ENCODE peak calls at places on chromosome 21, in five cellular contexts. U is PC-3, L is neural progenitor cell, V is heart left ventricle, S is HCT116. R is an unnamed sample.

GRCh38 chr21:31908106-31909031 is 35.5 kb downstream of the HUNK start:
- DNase-seq in U (peak; percentile 62), L (peak; percentile 24), V (no peak), S (no peak), R (no peak)

GRCh38 chr21:31366825-31367224 is 22.8 kb upstream of the TIAM1 start:
- DNase-seq in U (peak; percentile 98), L (no peak), V (no peak), S (peak; percentile 98), R (peak; percentile 88)

GRCh38 chr21:35159881-35160280 is 110.8 kb upstream of the RUNX1 start:
- DNase-seq in U (peak; percentile 55), L (no peak), V (no peak), S (no peak), R (peak; percentile 69)

GRCh38 chr21:31449912-31450535 is 106.0 kb upstream of the TIAM1 start:
- DNase-seq in U (no peak), L (no peak), V (no peak), S (no peak), R (no peak)

GRCh38 chr21:39807738-39808137 is 59.5 kb upstream of the PCP4 start:
- DNase-seq in U (no peak), L (no peak), V (no peak), S (no peak), R (no peak)

GRCh38 chr21:42613756-42614155 is 39.7 kb upstream of the PDE9A start:
- DNase-seq in U (no peak), L (no peak), V (no peak), S (no peak), R (no peak)

GRCh38 chr21:40315647-40316046 is 448.4 kb downstream of the PCP4 start:
- DNase-seq in U (no peak), L (no peak), V (no peak), S (no peak), R (no peak)

GRCh38 chr21:38479641-38480515 is 18.4 kb downstream of the ERG start:
- DNase-seq in U (no peak), L (no peak), V (no peak), S (no peak), R (no peak)

GRCh38 chr21:38310619-38311018 is 53.8 kb downstream of the KCNJ15 start:
- DNase-seq in U (no peak), L (no peak), V (no peak), S (no peak), R (no peak)

GRCh38 chr21:24225432-24225831 is 1381.8 kb downstream of the MRPL39 start:
- DNase-seq in U (peak; percentile 80), L (no peak), V (no peak), S (no peak), R (no peak)

GRCh38 chr21:14591882-14592281 is 45.8 kb upstream of the SAMSN1 start:
- DNase-seq in U (peak; percentile 26), L (no peak), V (peak; percentile 28), S (no peak), R (peak; percentile 61)

GRCh38 chr21:45020629-45021427 is 53.6 kb upstream of the ADARB1 start:
- DNase-seq in U (no peak), L (no peak), V (peak; percentile 33), S (no peak), R (peak; percentile 43)

GRCh38 chr21:34302496-34302895 is 61.3 kb upstream of the KCNE2 start:
- DNase-seq in U (no peak), L (no peak), V (no peak), S (no peak), R (no peak)

GRCh38 chr21:22791986-22792560 is 1793.9 kb downstream of the NCAM2 start:
- DNase-seq in U (peak; percentile 77), L (peak; percentile 72), V (no peak), S (no peak), R (peak; percentile 24)

GRCh38 chr21:20811702-20812101 is 186.5 kb upstream of the NCAM2 start:
- DNase-seq in U (no peak), L (no peak), V (no peak), S (no peak), R (no peak)

GRCh38 chr21:29008373-29008772 is 10.8 kb downstream of the RWDD2B start:
- DNase-seq in U (no peak), L (no peak), V (no peak), S (no peak), R (no peak)

GRCh38 chr21:21018841-21019240 is 20.6 kb downstream of the NCAM2 start:
- DNase-seq in U (no peak), L (no peak), V (no peak), S (no peak), R (no peak)

GRCh38 chr21:21101911-21102310 is 103.7 kb downstream of the NCAM2 start:
- DNase-seq in U (peak; percentile 48), L (peak; percentile 57), V (no peak), S (no peak), R (peak; percentile 2)

GRCh38 chr21:35023396-35024070 is 25.6 kb downstream of the RUNX1 start:
- DNase-seq in U (no peak), L (no peak), V (no peak), S (no peak), R (no peak)

GRCh38 chr21:19507682-19508260 is 1104.2 kb upstream of the TMPRSS15 start:
- DNase-seq in U (peak; percentile 28), L (peak; percentile 31), V (no peak), S (no peak), R (no peak)

GRCh38 chr21:39737376-39738000 is 7.5 kb upstream of the IGSF5 start:
- DNase-seq in U (peak; percentile 73), L (no peak), V (no peak), S (no peak), R (no peak)

GRCh38 chr21:34845521-34846213 is 176.9 kb downstream of the CLIC6 start:
- DNase-seq in U (peak; percentile 95), L (no peak), V (no peak), S (peak; percentile 75), R (peak; percentile 73)

GRCh38 chr21:30434033-30434631 is 4.1 kb downstream of the KRTAP13-4 start:
- DNase-seq in U (peak; percentile 78), L (peak; percentile 56), V (no peak), S (no peak), R (peak; percentile 20)

GRCh38 chr21:33070921-33071877 is 1.3 kb downstream of the OLIG1 start:
- DNase-seq in U (no peak), L (peak; percentile 60), V (no peak), S (no peak), R (no peak)
- H3K4me3 ChIP-seq in U (peak overlapping the region; percentile 57), L (peak overlapping the region; percentile 53), V (peak overlapping the region; percentile 10), S (no peak overlapping the region), R (no peak overlapping the region)

GRCh38 chr21:41322496-41323382 is 6.1 kb downstream of the FAM3B start:
- DNase-seq in U (no peak), L (no peak), V (no peak), S (no peak), R (no peak)

GRCh38 chr21:41318218-41318617 is 1.6 kb downstream of the FAM3B start:
- DNase-seq in U (no peak), L (no peak), V (no peak), S (no peak), R (no peak)

GRCh38 chr21:41319273-41319672 is 2.7 kb downstream of the FAM3B start:
- DNase-seq in U (no peak), L (no peak), V (no peak), S (no peak), R (no peak)

GRCh38 chr21:41321908-41322495 is 5.4 kb downstream of the FAM3B start:
- DNase-seq in U (peak; percentile 48), L (no peak), V (no peak), S (no peak), R (no peak)

GRCh38 chr21:41321211-41321907 is 4.8 kb downstream of the FAM3B start:
- DNase-seq in U (no peak), L (no peak), V (no peak), S (no peak), R (no peak)
- TF ChIP-seq CTCF in U (no peak), L (no peak), V (no peak), S (no peak), R (no peak)

DNA sequence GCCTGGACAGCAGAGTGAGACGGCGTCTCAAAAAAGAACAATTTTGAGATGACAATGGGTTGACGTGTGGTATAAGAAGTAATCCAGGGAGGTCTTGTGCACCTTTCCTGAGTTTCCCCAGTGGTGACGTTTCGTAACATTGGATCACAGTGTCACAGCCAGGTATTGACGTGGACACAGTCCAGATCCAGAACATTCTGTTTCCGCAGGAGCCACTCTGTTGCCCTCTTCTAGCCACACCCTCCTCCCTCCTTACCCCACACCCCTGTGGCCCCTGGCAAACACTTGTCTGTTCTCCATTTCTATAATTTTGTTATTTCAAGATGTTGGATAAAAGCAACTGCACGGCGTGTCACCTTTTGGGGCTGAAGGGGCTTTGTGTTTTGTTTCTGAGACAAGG is 6.5 kb upstream of the TRAPPC10 start:
- DNase-seq in U (no peak), L (no peak), V (no peak), S (no peak), R (no peak)
- H3K4me3 ChIP-seq in U (no peak overlapping the region), L (no peak overlapping the region), V (no peak overlapping the region), S (no peak overlapping the region), R (no peak overlapping the region)

GRCh38 chr21:46108827-46109226 is 10.9 kb downstream of the COL6A2 start:
- DNase-seq in U (no peak), L (no peak), V (no peak), S (no peak), R (no peak)

GRCh38 chr21:46111193-46111571 is 13.3 kb downstream of the COL6A2 start:
- DNase-seq in U (no peak), L (no peak), V (no peak), S (no peak), R (no peak)

GRCh38 chr21:46111857-46112730 is 14.2 kb downstream of the COL6A2 start:
- DNase-seq in U (no peak), L (no peak), V (no peak), S (no peak), R (no peak)

GRCh38 chr21:46109251-46110221 is 11.6 kb downstream of the COL6A2 start:
- DNase-seq in U (no peak), L (no peak), V (peak; percentile 41), S (no peak), R (no peak)

DNA sequence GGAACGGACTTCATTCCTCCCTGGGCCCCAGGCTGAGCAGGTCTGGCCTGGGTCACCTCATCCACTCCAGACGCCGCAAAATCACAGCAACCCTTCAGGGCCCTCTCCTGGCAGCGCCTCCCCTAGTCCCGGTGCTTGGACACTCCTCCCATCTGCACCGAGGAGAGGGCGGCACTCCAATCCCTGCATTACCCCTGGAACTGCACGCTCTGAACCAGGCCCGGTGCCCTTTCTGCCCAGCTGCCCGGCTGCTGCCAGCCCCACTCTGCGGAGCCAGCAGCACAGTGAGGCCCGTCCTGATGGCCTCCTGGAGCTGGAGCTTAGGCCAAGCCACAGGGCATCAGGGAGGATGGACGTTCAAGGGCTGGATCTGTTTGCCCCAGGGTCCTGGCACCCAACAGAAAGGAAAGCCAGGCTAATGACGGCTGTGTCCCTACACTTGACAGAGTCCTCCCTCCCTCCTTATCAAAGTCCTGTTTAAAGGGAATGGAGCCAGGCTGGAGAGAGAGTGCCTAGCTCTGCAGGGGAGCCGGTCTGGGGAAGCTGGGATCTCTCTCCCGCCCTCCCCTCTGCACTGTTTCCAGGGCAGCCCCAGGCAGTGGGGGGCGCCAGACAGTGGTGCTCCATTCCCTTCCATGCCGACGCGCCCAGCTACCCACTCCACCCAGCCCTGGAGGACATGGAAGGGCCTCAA is 12.7 kb downstream of the COL6A2 start:
- DNase-seq in U (no peak), L (no peak), V (peak; percentile 86), S (no peak), R (no peak)
- TF ChIP-seq CTCF in U (peak; percentile 27), L (no peak), V (no peak), S (no peak), R (peak; percentile 26)

DNA sequence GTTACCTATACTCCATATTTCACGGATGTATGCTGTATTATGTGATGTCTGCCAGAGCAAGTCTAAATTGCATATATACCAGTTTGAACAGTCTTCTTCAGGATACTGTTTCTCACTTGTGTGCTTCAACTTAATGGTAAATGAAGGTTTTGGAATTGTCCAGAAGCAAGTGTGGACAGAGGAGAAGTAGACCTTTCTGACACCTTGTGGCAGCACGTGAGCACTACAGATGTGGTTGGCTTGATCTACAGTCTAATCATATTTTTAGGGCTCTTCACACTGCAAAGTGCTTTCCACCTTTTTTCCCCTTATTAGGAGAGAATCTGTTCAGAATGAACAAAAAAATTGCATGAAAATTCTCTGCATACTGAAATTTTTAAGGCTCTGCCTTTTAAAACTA is 10.9 kb downstream of the MORC3 start:
- DNase-seq in U (peak; percentile 62), L (peak; percentile 57), V (no peak), S (peak; percentile 27), R (peak; percentile 38)
- H3K4me3 ChIP-seq in U (no peak overlapping the region), L (no peak overlapping the region), V (no peak overlapping the region), S (no peak overlapping the region), R (no peak overlapping the region)

R was measured in brain microvascular endothelial cell.